ENCODE peak calls at places on chromosomes 4 and X, in four cellular contexts. V is neural progenitor cell, F is MM.1S, Q is A549. X is an unnamed sample.

GRCh38 chr4:100907465-100908454 is 389.9 kb upstream of the EMCN start:
- DNase-seq in V (no peak), F (no peak), Q (no peak), X (no peak)

GRCh38 chrX:153863251-153863991 is 22.6 kb downstream of the L1CAM start:
- DNase-seq in V (no peak), F (no peak), Q (no peak), X (no peak)

GRCh38 chr4:81162752-81163458 is 52.1 kb downstream of the PRKG2 start:
- DNase-seq in V (no peak), F (no peak), Q (no peak), X (no peak)

GRCh38 chr4:66330125-66330524 is 659.8 kb upstream of the EPHA5 start:
- DNase-seq in V (no peak), F (no peak), Q (no peak), X (no peak)

GRCh38 chrX:153727108-153727931 is 2.7 kb downstream of the ABCD1 start:
- DNase-seq in V (no peak), F (no peak), Q (no peak), X (no peak)

GRCh38 chr4:1939664-1940509 is 68.7 kb downstream of the NSD2 start:
- DNase-seq in V (no peak), F (no peak), Q (no peak), X (no peak)

GRCh38 chrX:134146493-134146892 is 90.5 kb upstream of the CCDC160 start:
- DNase-seq in V (no peak), F (no peak), Q (no peak), X (no peak)

GRCh38 chr4:126405369-126405982 is 1090.7 kb downstream of the FAT4 start:
- DNase-seq in V (peak; percentile 47), F (peak; percentile 47), Q (no peak), X (no peak)

GRCh38 chr4:173001571-173001970 is 167.0 kb upstream of the GALNT7 start:
- DNase-seq in V (no peak), F (no peak), Q (no peak), X (no peak)

GRCh38 chr4:184792950-184793555 is 32.7 kb downstream of the ACSL1 start:
- DNase-seq in V (no peak), F (no peak), Q (no peak), X (no peak)

GRCh38 chrX:74118503-74118902 is 185.5 kb upstream of the ZCCHC13 start:
- DNase-seq in V (no peak), F (no peak), Q (no peak), X (no peak)

GRCh38 chr4:133969202-133969873 is 232.3 kb downstream of the PABPC4L start:
- DNase-seq in V (no peak), F (peak; percentile 25), Q (no peak), X (no peak)

GRCh38 chr4:8272472-8273428 is 3.2 kb downstream of the HTRA3 start:
- DNase-seq in V (no peak), F (no peak), Q (no peak), X (no peak)

DNA sequence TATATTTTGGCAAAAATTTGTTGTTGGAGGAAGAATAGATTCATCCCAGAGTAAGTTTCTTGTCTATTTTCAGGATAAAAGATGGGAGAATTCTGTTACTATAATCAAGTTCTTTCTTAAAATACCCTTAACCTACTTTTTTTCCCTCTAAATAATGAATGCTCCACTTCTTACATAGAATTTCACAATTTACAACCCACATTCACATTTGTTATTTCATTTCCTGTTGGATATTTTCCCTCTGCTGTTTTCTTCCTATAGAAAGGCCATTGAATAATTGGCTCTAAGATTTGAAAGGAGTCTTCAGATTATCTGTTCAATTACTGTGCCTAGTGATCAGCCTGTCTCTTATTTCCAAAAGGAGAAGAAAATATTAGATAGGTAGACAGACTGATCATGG is 79.6 kb downstream of the CPE start:
- DNase-seq in V (no peak), F (no peak), Q (no peak), X (no peak)
- H3K4me3 ChIP-seq in V (no peak overlapping the region), F (no peak overlapping the region), Q (no peak overlapping the region), X (no peak overlapping the region)

GRCh38 chr4:73303711-73304110 is 45.1 kb upstream of the ANKRD17 start:
- DNase-seq in V (no peak), F (no peak), Q (no peak), X (no peak)

GRCh38 chr4:73299548-73300280 is 41.1 kb upstream of the ANKRD17 start:
- DNase-seq in V (no peak), F (no peak), Q (no peak), X (no peak)
- H3K9me3 ChIP-seq in V (no peaks in the 10 kb centered on the region), F (no peaks in the 10 kb centered on the region), Q (no peaks in the 10 kb centered on the region), X (no peaks in the 10 kb centered on the region)

DNA sequence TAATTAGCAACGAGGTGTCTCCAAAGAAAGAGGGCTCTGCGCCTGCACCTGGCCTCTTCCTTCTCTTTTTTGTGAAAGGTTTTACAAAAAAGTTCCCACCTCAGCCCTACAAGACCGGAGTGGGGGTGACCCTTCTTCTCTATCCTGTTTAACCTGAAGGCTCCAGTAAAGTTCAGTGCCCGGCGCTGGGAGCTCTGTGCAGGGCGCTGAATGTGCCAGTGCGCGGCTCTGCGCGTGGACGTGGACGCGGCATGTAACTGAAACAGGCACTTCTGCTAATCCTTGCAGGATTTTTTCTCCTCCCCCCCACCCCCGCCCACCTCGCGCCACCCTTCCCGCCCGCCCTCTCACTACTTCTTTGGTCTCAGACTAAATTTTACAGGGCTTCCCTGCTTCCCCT is 2.4 kb downstream of the GPR50 start:
- DNase-seq in V (peak; percentile 6), F (no peak), Q (no peak), X (no peak)
- H3K4me3 ChIP-seq in V (peak overlapping the region; percentile 60), F (no peak overlapping the region), Q (no peak overlapping the region), X (no peak overlapping the region)

GRCh38 chr4:44100456-44100855 is 348.2 kb downstream of the KCTD8 start:
- DNase-seq in V (no peak), F (no peak), Q (no peak), X (no peak)

DNA sequence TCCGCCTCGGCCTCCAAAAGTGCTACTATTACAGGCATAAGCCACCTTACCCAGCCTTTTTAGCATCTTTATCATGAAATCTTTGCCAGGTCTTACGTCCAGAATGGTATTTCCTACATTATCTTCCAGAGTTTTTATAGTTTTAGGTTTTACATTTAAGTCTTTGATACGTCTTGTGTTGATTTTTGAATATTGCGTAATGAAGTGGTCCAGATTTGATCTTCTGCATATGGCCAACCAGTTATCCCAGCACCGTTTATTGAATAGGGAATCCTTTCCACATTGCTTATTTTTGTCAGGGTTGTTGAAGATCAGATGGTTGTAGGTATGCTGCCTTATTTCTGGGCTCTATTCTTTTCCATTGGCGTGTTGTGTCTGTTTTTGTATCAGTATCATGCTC is 349.6 kb downstream of the KCTD8 start:
- DNase-seq in V (no peak), F (no peak), Q (no peak), X (no peak)
- H3K9me3 ChIP-seq in V (no peaks in the 10 kb centered on the region), F (no peaks in the 10 kb centered on the region), Q (no peaks in the 10 kb centered on the region), X (peaks cover 6% of the 10 kb centered on the region)

GRCh38 chr4:145496292-145496691 is 14.6 kb downstream of the SMAD1 start:
- DNase-seq in V (no peak), F (no peak), Q (no peak), X (no peak)
- H3K4me3 ChIP-seq in V (no peak overlapping the region), F (no peak overlapping the region), Q (no peak overlapping the region), X (no peak overlapping the region)

DNA sequence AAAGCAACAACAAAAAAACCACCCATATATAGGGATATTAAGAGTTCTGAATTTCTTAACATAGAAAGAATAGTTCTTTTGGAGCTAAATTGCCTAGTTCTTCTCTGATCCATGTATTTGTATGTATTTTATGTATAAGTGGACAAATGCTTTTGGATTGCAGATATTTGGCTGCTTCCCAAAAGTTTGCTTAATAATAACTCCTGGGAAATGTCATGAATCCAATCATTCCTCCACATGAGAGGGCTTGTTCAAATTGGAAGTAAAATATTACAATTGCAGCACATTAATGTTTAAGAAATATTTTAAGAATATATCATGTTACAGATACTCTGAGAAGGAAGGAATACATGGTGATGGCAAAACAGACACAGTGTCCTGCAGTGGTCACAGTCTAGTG is 71.5 kb upstream of the PAGE3 start:
- DNase-seq in V (no peak), F (no peak), Q (no peak), X (no peak)
- H3K9me3 ChIP-seq in V (peaks cover 3% of the 10 kb centered on the region), F (no peaks in the 10 kb centered on the region), Q (no peaks in the 10 kb centered on the region), X (no peaks in the 10 kb centered on the region)

GRCh38 chr4:144648042-144648441 is 2.1 kb downstream of the HHIP start:
- DNase-seq in V (peak; percentile 28), F (no peak), Q (no peak), X (no peak)

GRCh38 chr4:144646523-144647094 is 653 bp downstream of the HHIP start:
- DNase-seq in V (peak; percentile 58), F (no peak), Q (peak; percentile 36), X (no peak)

GRCh38 chr4:144645102-144645469 is 870 bp upstream of the HHIP start:
- DNase-seq in V (peak; percentile 15), F (no peak), Q (no peak), X (no peak)

GRCh38 chr4:144645621-144646522 is at the start of gene HHIP:
- DNase-seq in V (peak; percentile 82), F (no peak), Q (peak; percentile 15), X (no peak)

DNA sequence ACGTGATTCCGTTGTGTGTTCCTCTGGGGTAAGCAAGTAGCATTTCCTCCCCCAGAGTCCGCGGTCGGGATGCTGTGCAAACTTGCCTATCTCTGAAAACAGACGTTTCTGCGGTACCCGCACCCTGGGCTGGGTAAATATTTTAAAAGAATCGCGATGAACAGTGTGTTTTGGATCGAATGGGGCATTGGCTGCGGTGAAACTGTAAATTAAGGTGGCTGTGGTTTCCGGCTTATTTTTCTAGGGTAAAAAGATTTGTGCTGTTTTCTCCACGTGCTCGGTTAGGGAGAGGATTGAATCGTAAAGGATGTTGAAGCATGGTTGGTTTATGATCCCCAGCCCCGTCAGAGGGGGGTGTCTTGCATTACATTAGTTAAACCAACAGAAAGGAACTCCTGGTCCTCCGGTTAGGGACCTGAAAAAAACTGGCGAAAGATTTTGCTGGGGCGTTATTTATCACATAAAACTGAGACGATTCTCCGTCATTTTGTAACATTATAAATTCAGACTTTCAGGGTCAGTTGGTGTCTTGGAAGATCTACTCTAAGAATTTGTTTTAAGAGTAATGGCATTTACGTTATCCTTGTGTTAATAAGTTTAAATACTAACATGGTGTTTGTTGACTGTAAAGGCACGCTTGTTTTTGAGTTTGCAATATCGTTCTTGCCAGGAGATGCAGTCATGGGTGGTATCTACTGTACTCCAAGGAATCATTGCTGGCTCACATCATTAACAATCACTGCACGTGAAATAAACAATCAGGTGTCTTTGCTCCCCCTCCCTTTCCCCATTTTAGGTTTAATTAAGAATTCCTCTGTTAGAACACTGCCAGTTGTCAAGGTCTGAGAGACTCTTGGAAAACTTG is 1.4 kb downstream of the HHIP start:
- DNase-seq in V (peak; percentile 36), F (no peak), Q (peak; percentile 5), X (no peak)
- H3K4me3 ChIP-seq in V (peak overlapping the region; percentile 58), F (peak overlapping the region; percentile 47), Q (peak overlapping the region; percentile 56), X (peak overlapping the region; percentile 63)

X was measured in esophagus squamous epithelium.